ENCODE peak calls at places on chromosomes 4 and X, in five cellular contexts. B is T-cell, I is K562, C is brain pericyte, M is GM04503. V is an unnamed sample.

GRCh38 chr4:86043755-86044592 is 315.9 kb downstream of the MAPK10 start:
- DNase-seq in B (no peak), I (peak; percentile 61), C (no peak), M (no peak), V (no peak)

GRCh38 chrX:27445438-27445837 is 17.7 kb downstream of the PPP4R3C start:
- DNase-seq in B (no peak), I (no peak), C (no peak), M (no peak), V (no peak)

GRCh38 chr4:153205028-153205648 is 895 bp downstream of the TRIM2 start:
- DNase-seq in B (peak; percentile 35), I (no peak), C (no peak), M (no peak), V (peak; percentile 7)

GRCh38 chr4:126775485-126776106 is 857.2 kb upstream of the INTU start:
- DNase-seq in B (no peak), I (peak; percentile 77), C (no peak), M (no peak), V (no peak)

GRCh38 chr4:175996231-175996630 is 69.4 kb upstream of the WDR17 start:
- DNase-seq in B (no peak), I (no peak), C (no peak), M (no peak), V (no peak)

GRCh38 chrX:10387011-10387410 is 230.2 kb downstream of the CLCN4 start:
- DNase-seq in B (no peak), I (no peak), C (no peak), M (peak; percentile 13), V (no peak)

GRCh38 chr4:122293374-122294365 is 85.1 kb upstream of the ADAD1 start:
- DNase-seq in B (no peak), I (no peak), C (no peak), M (no peak), V (no peak)

GRCh38 chrX:69027181-69028005 is 137.9 kb downstream of the PJA1 start:
- DNase-seq in B (no peak), I (no peak), C (no peak), M (no peak), V (no peak)

GRCh38 chr4:168540086-168540864 is 43.4 kb downstream of the PALLD start:
- DNase-seq in B (no peak), I (no peak), C (no peak), M (peak; percentile 64), V (no peak)

GRCh38 chrX:100721328-100721727 is 10.6 kb downstream of the SYTL4 start:
- DNase-seq in B (no peak), I (no peak), C (no peak), M (no peak), V (no peak)

GRCh38 chrX:50635811-50636365 is 165.3 kb upstream of the DGKK start:
- DNase-seq in B (no peak), I (no peak), C (no peak), M (no peak), V (no peak)

GRCh38 chr4:107712236-107712635 is 7.8 kb downstream of the PAPSS1 start:
- DNase-seq in B (no peak), I (no peak), C (no peak), M (no peak), V (no peak)

GRCh38 chrX:7586126-7586525 is 256.8 kb upstream of the VCX start:
- DNase-seq in B (no peak), I (peak; percentile 2), C (peak; percentile 5), M (peak; percentile 12), V (no peak)

GRCh38 chr4:125010776-125011503 is 298.4 kb upstream of the ANKRD50 start:
- DNase-seq in B (no peak), I (no peak), C (no peak), M (no peak), V (no peak)

GRCh38 chrX:80550722-80551121 is 130.5 kb downstream of the TENT5D start:
- DNase-seq in B (no peak), I (peak; percentile 47), C (no peak), M (no peak), V (no peak)

GRCh38 chr4:62816566-62816965 is 1592.7 kb downstream of the TECRL start:
- DNase-seq in B (no peak), I (no peak), C (no peak), M (no peak), V (no peak)

GRCh38 chr4:10111067-10111801 is 5.4 kb downstream of the WDR1 start:
- DNase-seq in B (no peak), I (no peak), C (no peak), M (no peak), V (no peak)

GRCh38 chr4:107987916-107988762 is 1.6 kb upstream of the HADH start:
- DNase-seq in B (no peak), I (no peak), C (no peak), M (no peak), V (no peak)

GRCh38 chr4:146333187-146333894 is 119.0 kb downstream of the REELD1 start:
- DNase-seq in B (no peak), I (no peak), C (no peak), M (peak; percentile 53), V (no peak)

GRCh38 chrX:30951003-30951402 is 61.9 kb upstream of the TAB3 start:
- DNase-seq in B (no peak), I (no peak), C (no peak), M (no peak), V (no peak)

GRCh38 chrX:71082253-71082652 is 13.4 kb upstream of the FOXO4 start:
- DNase-seq in B (no peak), I (no peak), C (no peak), M (no peak), V (no peak)

GRCh38 chr4:67750691-67751090 is 3.5 kb downstream of the GNRHR start:
- DNase-seq in B (no peak), I (no peak), C (no peak), M (no peak), V (no peak)

GRCh38 chr4:8278421-8279287 is 9.1 kb downstream of the HTRA3 start:
- DNase-seq in B (no peak), I (no peak), C (peak; percentile 69), M (no peak), V (no peak)

GRCh38 chr4:182449960-182450359 is 206.8 kb downstream of the TENM3 start:
- DNase-seq in B (no peak), I (no peak), C (no peak), M (no peak), V (no peak)

GRCh38 chrX:43813898-43814297 is 68.4 kb downstream of the MAOB start:
- DNase-seq in B (no peak), I (peak; percentile 15), C (no peak), M (no peak), V (no peak)

GRCh38 chr4:40289366-40290188 is 45.6 kb upstream of the CHRNA9 start:
- DNase-seq in B (no peak), I (peak; percentile 65), C (no peak), M (no peak), V (no peak)

GRCh38 chrX:65601530-65602281 is 65.7 kb upstream of the MSN start:
- DNase-seq in B (peak; percentile 7), I (no peak), C (peak; percentile 34), M (peak; percentile 60), V (peak; percentile 72)

GRCh38 chrX:66728818-66729271 is 90.0 kb upstream of the EDA2R start:
- DNase-seq in B (peak; percentile 15), I (peak; percentile 72), C (peak; percentile 16), M (peak; percentile 14), V (peak; percentile 68)

GRCh38 chr4:6763330-6763851 is 19.1 kb upstream of the KIAA0232 start:
- DNase-seq in B (no peak), I (peak; percentile 72), C (no peak), M (no peak), V (no peak)

GRCh38 chrX:53234484-53234883 is 9.5 kb upstream of the KDM5C start:
- DNase-seq in B (no peak), I (no peak), C (no peak), M (no peak), V (no peak)

GRCh38 chr4:10082047-10082446 is 34.6 kb downstream of the WDR1 start:
- DNase-seq in B (no peak), I (no peak), C (no peak), M (no peak), V (no peak)

GRCh38 chrX:79133897-79134296 is 10.6 kb upstream of the GPR174 start:
- DNase-seq in B (no peak), I (no peak), C (no peak), M (no peak), V (no peak)

GRCh38 chr4:158122501-158122900 is 50.3 kb downstream of the GASK1B start:
- DNase-seq in B (no peak), I (no peak), C (no peak), M (no peak), V (no peak)

GRCh38 chr4:165982934-165983333 is 109.9 kb downstream of the TLL1 start:
- DNase-seq in B (no peak), I (no peak), C (no peak), M (no peak), V (no peak)

V was measured in naive thymus-derived CD8-positive, alpha-beta T cell.